ENCODE peak calls at places on chromosomes 13 and 19, in four cellular contexts. J is H54, K is body of pancreas, S is GM12892. L is an unnamed sample.

GRCh38 chr19:39277598-39277997 is 9.4 kb downstream of the IFNL2 start:
- DNase-seq in J (no peak), K (no peak), S (no peak), L (no peak)

GRCh38 chr13:60139272-60139671 is 24.5 kb downstream of the DIAPH3 start:
- DNase-seq in J (no peak), K (no peak), S (no peak), L (no peak)

GRCh38 chr19:54335164-54335563 is 3.8 kb downstream of the LILRA4 start:
- DNase-seq in J (no peak), K (no peak), S (no peak), L (no peak)

GRCh38 chr19:36113895-36114762 is 546 bp downstream of the POLR2I start:
- DNase-seq in J (no peak), K (peak; percentile 29), S (no peak), L (no peak)

GRCh38 chr13:40152145-40152544 is 496.7 kb downstream of the COG6 start:
- DNase-seq in J (peak; percentile 18), K (peak; percentile 29), S (no peak), L (no peak)

GRCh38 chr13:50580684-50581305 is 262.7 kb downstream of the DLEU7 start:
- DNase-seq in J (no peak), K (no peak), S (no peak), L (no peak)

GRCh38 chr13:80048802-80049201 is 292.1 kb downstream of the SPRY2 start:
- DNase-seq in J (peak; percentile 43), K (peak; percentile 44), S (peak; percentile 11), L (peak; percentile 70)

GRCh38 chr13:109436055-109436622 is 350.2 kb downstream of the IRS2 start:
- DNase-seq in J (no peak), K (no peak), S (no peak), L (no peak)

GRCh38 chr13:48478401-48478800 is 54.5 kb downstream of the RCBTB2 start:
- DNase-seq in J (no peak), K (no peak), S (no peak), L (no peak)

GRCh38 chr19:7940841-7941240 is 2.6 kb downstream of the TIMM44 start:
- DNase-seq in J (no peak), K (no peak), S (no peak), L (no peak)

GRCh38 chr19:7926021-7926726 is at the start of gene CTXN1:
- DNase-seq in J (peak; percentile 75), K (peak; percentile 79), S (peak; percentile 92), L (peak; percentile 64)

GRCh38 chr13:45142440-45143345 is 22.4 kb downstream of the GTF2F2 start:
- DNase-seq in J (no peak), K (no peak), S (no peak), L (no peak)

GRCh38 chr19:54439174-54439851 is 9.7 kb upstream of the LENG8 start:
- DNase-seq in J (no peak), K (peak; percentile 95), S (no peak), L (peak; percentile 30)

GRCh38 chr13:59425211-59425721 is 738.5 kb downstream of the DIAPH3 start:
- DNase-seq in J (no peak), K (no peak), S (no peak), L (no peak)

GRCh38 chr19:55048446-55048845 is 10.4 kb upstream of the GP6 start:
- DNase-seq in J (no peak), K (no peak), S (no peak), L (no peak)

GRCh38 chr19:27745978-27746542 is 1466.9 kb downstream of the UQCRFS1 start:
- DNase-seq in J (no peak), K (no peak), S (no peak), L (no peak)

GRCh38 chr19:54521022-54521859 is 18.6 kb downstream of the LAIR2 start:
- DNase-seq in J (no peak), K (no peak), S (no peak), L (no peak)

GRCh38 chr13:31925079-31925478 is 106.5 kb upstream of the FRY start:
- DNase-seq in J (no peak), K (no peak), S (no peak), L (no peak)

GRCh38 chr19:13633109-13633508 is 126.8 kb upstream of the CACNA1A start:
- DNase-seq in J (no peak), K (peak; percentile 11), S (no peak), L (no peak)

GRCh38 chr13:50928088-50928487 is 18.5 kb downstream of the RNASEH2B start:
- DNase-seq in J (no peak), K (no peak), S (no peak), L (no peak)

GRCh38 chr13:56351041-56351440 is 789.7 kb upstream of the PRR20A start:
- DNase-seq in J (no peak), K (no peak), S (no peak), L (no peak)

GRCh38 chr19:10769533-10770491 is 51.9 kb downstream of the DNM2 start:
- DNase-seq in J (no peak), K (peak; percentile 71), S (no peak), L (peak; percentile 54)

GRCh38 chr19:33492090-33492489 is 29.5 kb downstream of the PEPD start:
- DNase-seq in J (no peak), K (no peak), S (no peak), L (no peak)

GRCh38 chr13:110536006-110536693 is 25.4 kb downstream of the RAB20 start:
- DNase-seq in J (no peak), K (no peak), S (no peak), L (no peak)

GRCh38 chr19:1453525-1454371 is 3.8 kb downstream of the APC2 start:
- DNase-seq in J (peak; percentile 96), K (no peak), S (no peak), L (peak; percentile 20)

GRCh38 chr13:25882732-25883357 is 169.0 kb downstream of the SHISA2 start:
- DNase-seq in J (no peak), K (no peak), S (no peak), L (no peak)

GRCh38 chr13:35964764-35965163 is 166.4 kb downstream of the DCLK1 start:
- DNase-seq in J (no peak), K (no peak), S (no peak), L (no peak)

GRCh38 chr19:43700368-43701015 is 15.4 kb upstream of the IRGC start:
- DNase-seq in J (no peak), K (peak; percentile 14), S (no peak), L (peak; percentile 23)

GRCh38 chr13:27041341-27041740 is 130.3 kb downstream of the USP12 start:
- DNase-seq in J (no peak), K (no peak), S (no peak), L (no peak)

GRCh38 chr13:47256618-47257017 is 359.8 kb upstream of the HTR2A start:
- DNase-seq in J (peak; percentile 5), K (no peak), S (no peak), L (no peak)

GRCh38 chr19:16161848-16162247 is 11.5 kb downstream of the CIB3 start:
- DNase-seq in J (no peak), K (no peak), S (no peak), L (no peak)

GRCh38 chr19:40717325-40717879 is 490 bp downstream of the ITPKC start:
- DNase-seq in J (no peak), K (peak; percentile 57), S (no peak), L (peak; percentile 22)
- TF ChIP-seq POLR2A in J (no peak), K (no peak), S (no peak), L (no peak)

DNA sequence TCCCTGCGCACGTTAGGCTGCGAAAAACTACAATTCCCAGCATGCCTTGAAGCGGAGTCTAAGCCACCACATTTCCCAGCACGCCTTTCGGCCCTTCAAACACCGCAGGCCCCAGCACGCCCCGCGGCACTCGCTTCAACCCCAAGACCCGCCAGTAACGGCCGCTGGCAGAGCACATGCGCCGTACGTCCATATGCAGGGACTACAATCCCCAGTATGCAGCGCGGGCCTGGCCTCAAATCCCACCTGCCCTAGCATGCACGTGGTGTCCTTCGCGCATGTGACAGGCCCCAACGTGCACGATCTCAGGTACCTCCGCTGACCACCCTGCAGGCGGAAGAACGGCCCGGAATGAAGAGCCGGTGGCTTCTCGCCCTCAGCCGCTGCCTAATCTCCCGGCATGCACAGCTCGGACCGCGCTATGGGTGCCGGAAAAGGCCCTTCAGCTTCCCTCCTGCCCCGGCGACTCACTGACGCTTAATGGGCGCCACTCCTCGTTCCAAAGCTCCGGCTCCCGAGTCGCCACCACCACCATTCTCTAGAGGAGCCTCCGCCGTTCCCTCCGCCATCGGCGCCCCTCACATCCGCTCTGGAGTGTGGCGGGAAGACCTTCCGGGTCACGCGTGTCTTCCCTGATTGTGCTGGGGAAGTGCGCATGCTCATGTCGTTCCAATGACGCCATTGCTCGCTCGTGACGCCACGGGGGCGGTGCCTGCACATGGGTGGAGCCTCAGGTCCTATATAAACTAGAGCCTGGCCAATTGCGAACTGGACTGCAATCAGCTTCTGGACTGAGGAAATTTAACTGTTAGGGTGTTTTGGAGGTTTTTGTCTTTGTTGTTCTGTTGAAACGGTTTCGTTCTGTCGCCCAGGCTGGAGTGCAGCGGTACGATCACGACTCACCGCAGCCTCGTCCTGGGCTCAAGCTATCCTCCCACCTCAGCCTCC is at the start of gene DUS3L:
- DNase-seq in J (peak; percentile 100), K (peak; percentile 96), S (peak; percentile 99), L (peak; percentile 92)
- TF ChIP-seq POLR2A in J (peak; percentile 72), K (peak; percentile 90), S (peak; percentile 91), L (no peak)

GRCh38 chr19:48332662-48333466 is 7.5 kb downstream of the EMP3 start:
- DNase-seq in J (no peak), K (peak; percentile 91), S (peak; percentile 85), L (peak; percentile 89)
- TF ChIP-seq POLR2A in J (no peak), K (peak; percentile 58), S (peak; percentile 38), L (no peak)

DNA sequence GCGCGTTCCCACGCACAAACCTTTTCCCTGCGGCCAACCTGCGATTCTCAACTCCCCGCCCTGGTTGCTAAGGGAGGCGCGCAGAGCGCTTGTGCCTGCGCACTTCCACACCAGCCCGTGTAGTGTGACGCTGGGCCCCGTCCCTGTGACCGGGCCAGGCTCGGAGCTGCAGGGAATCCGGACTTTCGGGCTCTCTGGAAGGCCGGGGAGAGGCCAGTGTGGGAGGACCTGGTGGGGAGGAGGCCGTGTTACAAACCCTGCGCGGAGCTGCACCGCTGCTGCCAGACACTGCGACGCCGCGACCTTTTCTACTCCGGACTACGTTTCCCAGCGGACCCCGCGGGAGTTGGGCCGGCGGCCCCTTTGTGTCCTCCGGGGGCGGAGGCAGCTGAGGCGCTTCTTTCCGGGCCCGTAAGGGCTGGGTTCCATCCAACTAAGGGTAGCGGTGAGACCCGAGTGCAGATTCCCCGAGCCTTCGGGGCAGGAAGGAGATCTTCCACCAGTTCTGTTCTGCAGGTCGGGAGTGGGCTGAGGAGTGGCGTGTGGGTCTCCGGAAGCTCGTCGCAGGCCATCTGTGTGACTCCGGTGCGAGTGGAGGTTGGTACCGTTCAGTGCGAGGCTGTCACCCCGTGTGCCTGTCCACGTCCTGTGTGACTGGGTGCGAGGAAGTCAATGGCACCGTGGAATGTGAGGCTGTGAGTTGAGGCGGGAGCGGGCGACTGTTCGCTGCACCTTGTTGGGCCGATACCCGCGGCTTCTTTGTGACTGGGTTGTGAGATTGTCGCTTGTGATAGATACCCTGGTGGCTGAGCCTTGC is at the start of gene ZNF570:
- DNase-seq in J (no peak), K (peak; percentile 89), S (peak; percentile 51), L (peak; percentile 73)
- TF ChIP-seq POLR2A in J (no peak), K (peak; percentile 71), S (peak; percentile 86), L (peak; percentile 59)

GRCh38 chr13:113973218-113974164 is at the start of gene C13orf46:
- DNase-seq in J (no peak), K (no peak), S (no peak), L (no peak)
- TF ChIP-seq POLR2A in J (no peak), K (no peak), S (no peak), L (no peak)